ENCODE peak calls at places on chromosomes 1 and 21, in six cellular contexts. I is fibroblast of the aortic adventitia; G is CD8-positive, alpha-beta memory T cell; O is GM23338; E is transverse colon; N is mesendoderm. D is an unnamed sample.

GRCh38 chr1:19120070-19120469 is 90.0 kb downstream of the UBR4 start:
- DNase-seq in I (no peak), G (no peak), O (no peak), E (no peak), N (no peak), D (no peak)

GRCh38 chr1:23198373-23198772 is 18.9 kb downstream of the HTR1D start:
- DNase-seq in I (peak), G (no peak), O (no peak), E (no peak), N (no peak), D (no peak)

GRCh38 chr1:217482356-217483102 is 148.4 kb downstream of the GPATCH2 start:
- DNase-seq in I (peak), G (no peak), O (no peak), E (no peak), N (no peak), D (no peak)

GRCh38 chr1:151949371-151950193 is 40.3 kb upstream of the THEM4 start:
- DNase-seq in I (no peak), G (no peak), O (no peak), E (no peak), N (no peak), D (no peak)

GRCh38 chr1:22869325-22869724 is 103.3 kb downstream of the LACTBL1 start:
- DNase-seq in I (no peak), G (no peak), O (no peak), E (no peak), N (no peak), D (no peak)

GRCh38 chr1:185280589-185280988 is 36.5 kb downstream of the IVNS1ABP start:
- DNase-seq in I (no peak), G (no peak), O (no peak), E (no peak), N (no peak), D (no peak)

GRCh38 chr1:107196973-107197562 is 56.2 kb downstream of the NTNG1 start:
- DNase-seq in I (no peak), G (no peak), O (peak), E (peak), N (peak), D (no peak)

GRCh38 chr1:213070399-213070798 is 19.4 kb downstream of the RPS6KC1 start:
- DNase-seq in I (peak), G (no peak), O (no peak), E (no peak), N (no peak), D (no peak)

GRCh38 chr21:36320421-36321324 is 676 bp downstream of the MORC3 start:
- DNase-seq in I (peak), G (no peak), O (peak), E (peak), N (peak), D (peak)

GRCh38 chr1:236345728-236346127 is 48.4 kb upstream of the EDARADD start:
- DNase-seq in I (no peak), G (no peak), O (peak), E (no peak), N (peak), D (no peak)

GRCh38 chr1:151851886-151852285 is 1.6 kb downstream of the THEM5 start:
- DNase-seq in I (no peak), G (no peak), O (no peak), E (no peak), N (no peak), D (no peak)

GRCh38 chr1:55278378-55278777 is 63.2 kb upstream of the USP24 start:
- DNase-seq in I (no peak), G (no peak), O (no peak), E (no peak), N (no peak), D (no peak)

GRCh38 chr1:60227581-60228252 is 154.1 kb upstream of the C1orf87 start:
- DNase-seq in I (no peak), G (no peak), O (no peak), E (no peak), N (no peak), D (no peak)

GRCh38 chr1:8073116-8073855 is 47.2 kb upstream of the ERRFI1 start:
- DNase-seq in I (no peak), G (no peak), O (no peak), E (no peak), N (no peak), D (no peak)

GRCh38 chr1:175646439-175647209 is 96.8 kb downstream of the TNR start:
- DNase-seq in I (no peak), G (no peak), O (no peak), E (no peak), N (no peak), D (no peak)

GRCh38 chr1:8873506-8874229 is 4.8 kb downstream of the ENO1 start:
- DNase-seq in I (peak), G (peak), O (peak), E (peak), N (peak), D (peak)

GRCh38 chr21:37914211-37914900 is 1.9 kb downstream of the KCNJ6 start:
- DNase-seq in I (no peak), G (no peak), O (peak), E (no peak), N (peak), D (no peak)

GRCh38 chr21:37829447-37829846 is 86.8 kb downstream of the KCNJ6 start:
- DNase-seq in I (peak), G (no peak), O (no peak), E (peak), N (no peak), D (peak)

GRCh38 chr1:83554174-83554573 is 444.8 kb downstream of the TTLL7 start:
- DNase-seq in I (no peak), G (no peak), O (peak), E (no peak), N (peak), D (no peak)

GRCh38 chr21:42702720-42703119 is 49.3 kb downstream of the PDE9A start:
- DNase-seq in I (no peak), G (no peak), O (no peak), E (no peak), N (no peak), D (no peak)

GRCh38 chr1:175162955-175163354 is 29.6 kb downstream of the KIAA0040 start:
- DNase-seq in I (peak), G (no peak), O (no peak), E (no peak), N (no peak), D (no peak)

GRCh38 chr1:36433102-36433501 is 17.1 kb downstream of the OSCP1 start:
- DNase-seq in I (no peak), G (no peak), O (no peak), E (no peak), N (no peak), D (no peak)

GRCh38 chr1:52403566-52404115 is 582 bp downstream of the ORC1 start:
- DNase-seq in I (peak), G (peak), O (peak), E (peak), N (peak), D (peak)

GRCh38 chr1:214525535-214526019 is 25.8 kb downstream of the PTPN14 start:
- DNase-seq in I (no peak), G (no peak), O (no peak), E (no peak), N (no peak), D (no peak)

GRCh38 chr1:30779294-30780071 is 21.9 kb upstream of the LAPTM5 start:
- DNase-seq in I (peak), G (peak), O (peak), E (peak), N (peak), D (peak)

DNA sequence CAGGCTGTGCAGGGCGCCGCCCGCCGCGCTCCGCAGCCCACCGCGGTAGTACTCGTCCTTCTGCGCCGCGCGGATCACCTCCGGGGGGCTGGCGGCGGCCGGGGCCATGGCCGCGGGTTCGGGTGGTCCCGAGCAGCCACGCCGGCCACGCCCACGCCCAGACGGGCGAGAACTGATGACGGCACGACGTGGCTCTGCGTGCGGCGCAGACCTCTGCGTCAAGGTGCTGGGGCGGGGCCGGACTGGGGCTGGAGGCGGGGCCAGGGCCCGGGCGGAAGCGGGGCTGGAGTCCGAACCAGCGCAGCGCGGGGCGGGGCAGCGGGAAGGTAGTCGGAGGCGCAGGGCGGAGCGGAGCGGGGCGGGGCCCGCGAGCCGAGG is at the start of gene PEX10:
- DNase-seq in I (peak), G (peak), O (peak), E (peak), N (peak), D (peak)
- H3K4me3 ChIP-seq in I (peak), G (peak), O (peak), E (peak), N (peak), D (peak)

GRCh38 chr1:115649964-115650363 is 8.2 kb downstream of the VANGL1 start:
- DNase-seq in I (no peak), G (no peak), O (peak), E (peak), N (peak), D (peak)
- H3K4me3 ChIP-seq in I (no peak), G (no peak), O (no peak), E (no peak), N (no peak), D (no peak)

DNA sequence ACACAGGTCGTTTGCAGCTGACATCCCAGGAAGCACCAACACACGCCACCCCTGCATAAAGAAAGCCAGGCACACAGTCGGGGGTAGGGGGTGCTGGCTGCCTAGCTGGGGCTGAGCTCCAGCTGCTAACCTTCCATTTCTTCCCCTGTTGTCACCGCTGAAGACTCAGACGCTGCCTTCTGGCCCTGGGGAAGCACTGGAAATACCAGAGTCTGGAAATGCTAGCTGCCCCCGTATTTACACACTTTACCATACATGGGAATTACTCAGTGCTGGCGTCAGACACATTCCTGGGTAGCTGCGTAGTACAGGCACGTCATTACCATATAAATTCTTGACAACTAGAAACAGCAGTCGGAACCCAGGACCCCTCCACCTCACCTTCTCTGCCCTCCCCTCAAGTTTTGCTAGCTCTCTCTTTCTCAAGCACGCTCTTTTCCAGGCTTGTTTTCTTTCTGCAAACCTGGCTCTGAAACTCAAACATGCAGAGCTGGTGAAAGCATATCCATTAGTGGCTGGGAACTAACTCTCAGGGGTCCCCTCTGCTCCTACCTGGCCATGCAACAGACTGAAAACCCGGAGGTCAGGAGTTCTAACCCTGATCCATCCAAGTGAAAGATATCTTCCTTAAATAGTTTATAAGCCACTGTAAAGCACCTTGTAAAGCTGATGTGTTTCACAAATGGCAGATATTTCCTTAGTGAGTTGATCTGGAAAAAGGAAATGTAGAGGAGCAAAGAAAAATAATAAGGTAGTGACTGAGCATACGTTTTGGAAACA is 3.3 kb downstream of the CSRP1 start:
- DNase-seq in I (peak), G (no peak), O (peak), E (peak), N (peak), D (no peak)
- H3K4me3 ChIP-seq in I (no peak), G (no peak), O (no peak), E (peak), N (no peak), D (no peak)

GRCh38 chr21:46285206-46285661 is at the start of gene MCM3AP:
- DNase-seq in I (no peak), G (no peak), O (no peak), E (no peak), N (no peak), D (no peak)

GRCh38 chr21:46285761-46286667 is at the start of gene YBEY:
- DNase-seq in I (peak), G (peak), O (peak), E (peak), N (peak), D (peak)

GRCh38 chr21:46286668-46286982 is 483 bp downstream of the YBEY start:
- DNase-seq in I (no peak), G (no peak), O (no peak), E (no peak), N (no peak), D (no peak)

GRCh38 chr21:46289655-46290178 is 3.6 kb downstream of the YBEY start:
- DNase-seq in I (no peak), G (no peak), O (no peak), E (no peak), N (no peak), D (no peak)

DNA sequence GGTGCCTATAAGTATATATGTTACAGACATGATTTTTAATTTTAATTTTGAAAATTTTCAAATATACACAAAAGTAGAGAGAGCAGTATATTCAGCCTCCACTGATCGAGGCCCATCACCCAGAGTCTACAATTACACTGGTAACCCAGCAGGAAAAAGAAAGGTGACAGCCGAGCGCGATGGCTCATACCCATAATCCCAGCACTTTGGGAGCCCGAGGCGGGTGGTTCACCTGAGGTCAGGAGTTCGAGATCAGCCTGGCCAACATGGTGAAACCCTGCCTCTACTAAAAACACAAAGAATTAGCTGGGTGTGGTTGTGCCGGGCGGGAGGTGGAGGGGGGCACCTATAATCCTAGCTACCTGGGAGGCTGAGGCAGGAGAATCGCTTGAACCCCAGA is 1.4 kb downstream of the YBEY start:
- DNase-seq in I (no peak), G (no peak), O (no peak), E (no peak), N (no peak), D (no peak)
- H3K4me3 ChIP-seq in I (no peak), G (no peak), O (peak), E (no peak), N (no peak), D (no peak)

DNA sequence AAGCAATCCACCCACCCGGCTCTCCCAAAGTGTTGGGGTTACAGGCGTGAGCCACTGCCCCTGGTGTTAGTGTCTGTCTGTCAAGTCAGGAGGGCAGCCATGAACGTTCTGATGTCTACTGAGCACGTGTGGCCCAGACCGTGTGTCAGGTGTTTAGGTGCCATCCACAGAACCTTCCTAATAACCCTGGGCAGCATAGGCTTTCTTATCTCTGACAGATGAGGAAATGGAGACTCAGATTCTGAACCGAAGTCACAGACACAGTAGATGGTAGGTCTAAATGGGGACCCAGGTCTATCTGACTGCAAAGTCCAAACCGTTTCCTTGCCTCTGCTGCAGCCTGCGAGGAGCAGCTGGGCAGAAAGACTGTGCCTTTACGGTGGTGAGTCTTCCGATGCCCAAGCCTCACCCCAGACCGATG is 622 bp upstream of the IL6R start:
- DNase-seq in I (no peak), G (no peak), O (no peak), E (no peak), N (no peak), D (no peak)
- H3K4me3 ChIP-seq in I (peak), G (peak), O (peak), E (peak), N (no peak), D (no peak)

DNA sequence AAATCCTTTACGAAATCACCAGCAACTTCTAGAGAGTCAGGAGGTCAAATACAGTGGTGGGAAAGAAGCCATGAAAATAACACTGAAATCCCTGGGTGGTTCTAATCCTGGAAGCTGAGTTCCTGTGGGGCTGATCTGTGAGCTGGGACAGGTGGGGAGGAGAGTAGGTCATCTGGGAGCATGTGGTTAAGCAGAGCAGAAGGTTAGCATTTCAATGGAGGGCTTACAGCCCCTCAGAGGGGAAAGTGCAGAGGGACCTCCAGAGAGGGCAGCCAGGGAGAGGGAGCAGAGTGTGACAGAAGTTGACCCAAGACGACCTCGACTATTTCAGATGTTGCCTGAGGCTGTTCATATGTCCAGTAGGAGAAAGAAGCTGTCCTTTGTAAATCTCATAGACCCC is 13.1 kb upstream of the IL10 start:
- DNase-seq in I (no peak), G (no peak), O (no peak), E (no peak), N (no peak), D (no peak)
- H3K4me3 ChIP-seq in I (no peak), G (no peak), O (no peak), E (no peak), N (no peak), D (no peak)

GRCh38 chr1:6261615-6261995 is 707 bp upstream of the GPR153 start:
- DNase-seq in I (no peak), G (no peak), O (peak), E (no peak), N (peak), D (no peak)
- H3K4me3 ChIP-seq in I (peak), G (no peak), O (peak), E (peak), N (no peak), D (no peak)

DNA sequence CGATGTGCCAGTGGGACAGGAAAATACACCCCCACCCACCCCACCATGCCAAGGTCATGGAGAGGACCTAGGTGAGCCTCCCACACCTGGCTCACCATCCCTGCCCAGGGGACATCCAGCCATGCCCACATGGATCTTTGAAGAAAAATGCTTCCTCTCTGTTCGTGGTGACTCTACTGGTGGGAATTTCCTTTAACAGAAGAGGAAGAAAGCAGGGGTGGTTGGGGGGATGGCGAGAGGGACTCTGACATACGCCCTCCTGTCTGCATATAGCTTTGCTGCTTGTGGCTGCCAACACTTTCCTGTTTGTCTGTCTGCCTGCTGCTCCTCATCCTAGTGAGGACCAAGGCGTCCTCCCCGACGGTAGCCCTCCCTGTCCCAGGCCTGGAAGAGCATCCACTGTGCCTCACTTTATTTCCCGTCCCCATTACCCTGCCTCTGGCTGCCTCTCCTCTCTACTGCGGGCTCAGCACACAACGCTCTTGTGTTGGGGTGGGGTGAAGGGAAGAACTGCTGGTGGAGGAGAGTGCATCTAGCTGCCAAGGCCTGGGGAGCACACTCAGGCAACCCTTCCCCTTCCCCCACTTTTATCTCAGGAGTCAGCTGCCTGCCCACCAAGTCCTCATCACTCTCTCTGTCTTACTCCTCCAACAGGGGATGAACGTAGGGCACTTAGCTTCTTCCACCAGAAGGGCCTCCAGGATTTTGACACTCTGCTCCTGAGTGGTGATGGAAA is 2.5 kb downstream of the SEMA4A start:
- DNase-seq in I (no peak), G (no peak), O (no peak), E (no peak), N (no peak), D (no peak)
- H3K4me3 ChIP-seq in I (no peak), G (no peak), O (no peak), E (no peak), N (no peak), D (no peak)

GRCh38 chr1:100575406-100575805 is 37.5 kb downstream of the GPR88 start:
- DNase-seq in I (no peak), G (no peak), O (peak), E (no peak), N (peak), D (no peak)
- H3K4me3 ChIP-seq in I (no peak), G (no peak), O (no peak), E (no peak), N (no peak), D (no peak)

D was measured in mucosa of descending colon.